ENCODE peak calls at places on chromosomes 4 and X, in seven cellular contexts. O is fibroblast of mammary gland; D is AG04449; I is PC-3; E is CD4-positive, alpha-beta T cell; Y is progenitor cell of endocrine pancreas; U is tibial nerve. S is an unnamed sample.

GRCh38 chrX:153551135-153551534 is 33.7 kb downstream of the ATP2B3 start:
- DNase-seq in O (peak), E (no peak), I (no peak), U (no peak), Y (no peak), D (no peak), S (no peak)

GRCh38 chr4:68278045-68278444 is 32.6 kb upstream of the TMPRSS11B start:
- DNase-seq in U (no peak), Y (no peak), I (peak), E (no peak), D (no peak), O (no peak), S (no peak)

GRCh38 chr4:7928711-7929505 is 10.8 kb downstream of the AFAP1 start:
- DNase-seq in E (no peak), D (no peak), Y (no peak), I (no peak), O (peak), U (no peak), S (peak)

GRCh38 chrX:153649915-153650782 is 3.1 kb downstream of the DUSP9 start:
- DNase-seq in I (no peak), U (no peak), D (no peak), E (no peak), Y (no peak), O (no peak), S (peak)

GRCh38 chrX:19990225-19990518 is 689 bp downstream of the BCLAF3 start:
- DNase-seq in E (no peak), U (no peak), I (peak), O (no peak), D (no peak), Y (no peak), S (no peak)

GRCh38 chrX:39653656-39654055 is 444.1 kb downstream of the BCOR start:
- DNase-seq in I (no peak), U (no peak), E (no peak), O (no peak), Y (no peak), D (no peak), S (no peak)

GRCh38 chrX:155857561-155857960 is 23.6 kb upstream of the VAMP7 start:
- DNase-seq in O (peak), U (no peak), E (no peak), Y (no peak), D (no peak), I (peak), S (no peak)

GRCh38 chr4:60315586-60315985 is 884.5 kb upstream of the ADGRL3 start:
- DNase-seq in I (no peak), D (no peak), E (no peak), O (no peak), Y (no peak), U (no peak), S (no peak)

GRCh38 chr4:139025841-139026240 is 10.3 kb downstream of the NOCT start:
- DNase-seq in U (no peak), Y (no peak), E (no peak), O (no peak), D (no peak), I (peak), S (no peak)

GRCh38 chr4:41339812-41340809 is 83.4 kb downstream of the UCHL1 start:
- DNase-seq in Y (no peak), D (no peak), U (no peak), O (peak), I (peak), E (no peak), S (no peak)

GRCh38 chr4:75727073-75727472 is 2.7 kb downstream of the USO1 start:
- DNase-seq in E (no peak), U (no peak), O (no peak), I (no peak), Y (no peak), D (no peak), S (no peak)

GRCh38 chr4:182555997-182556418 is 312.8 kb downstream of the TENM3 start:
- DNase-seq in O (peak), D (peak), U (no peak), I (no peak), Y (no peak), E (no peak), S (no peak)

GRCh38 chr4:96483308-96484030 is 643.6 kb downstream of the PDHA2 start:
- DNase-seq in U (no peak), E (no peak), I (peak), D (no peak), Y (no peak), O (no peak), S (no peak)

GRCh38 chrX:19578956-19579355 is 63.6 kb upstream of the MAP3K15 start:
- DNase-seq in I (no peak), O (no peak), U (no peak), D (no peak), E (no peak), Y (no peak), S (no peak)

GRCh38 chr4:7356667-7357295 is 77.9 kb downstream of the PSAPL1 start:
- DNase-seq in U (no peak), O (no peak), E (no peak), D (no peak), Y (no peak), I (no peak), S (no peak)

GRCh38 chr4:105895324-105895608 is at the start of gene NPNT:
- DNase-seq in E (no peak), O (no peak), D (no peak), U (no peak), Y (peak), I (peak), S (no peak)

GRCh38 chr4:120821986-120822385 is 100.5 kb downstream of the PRDM5 start:
- DNase-seq in I (no peak), Y (no peak), E (no peak), O (no peak), D (no peak), U (no peak), S (no peak)

DNA sequence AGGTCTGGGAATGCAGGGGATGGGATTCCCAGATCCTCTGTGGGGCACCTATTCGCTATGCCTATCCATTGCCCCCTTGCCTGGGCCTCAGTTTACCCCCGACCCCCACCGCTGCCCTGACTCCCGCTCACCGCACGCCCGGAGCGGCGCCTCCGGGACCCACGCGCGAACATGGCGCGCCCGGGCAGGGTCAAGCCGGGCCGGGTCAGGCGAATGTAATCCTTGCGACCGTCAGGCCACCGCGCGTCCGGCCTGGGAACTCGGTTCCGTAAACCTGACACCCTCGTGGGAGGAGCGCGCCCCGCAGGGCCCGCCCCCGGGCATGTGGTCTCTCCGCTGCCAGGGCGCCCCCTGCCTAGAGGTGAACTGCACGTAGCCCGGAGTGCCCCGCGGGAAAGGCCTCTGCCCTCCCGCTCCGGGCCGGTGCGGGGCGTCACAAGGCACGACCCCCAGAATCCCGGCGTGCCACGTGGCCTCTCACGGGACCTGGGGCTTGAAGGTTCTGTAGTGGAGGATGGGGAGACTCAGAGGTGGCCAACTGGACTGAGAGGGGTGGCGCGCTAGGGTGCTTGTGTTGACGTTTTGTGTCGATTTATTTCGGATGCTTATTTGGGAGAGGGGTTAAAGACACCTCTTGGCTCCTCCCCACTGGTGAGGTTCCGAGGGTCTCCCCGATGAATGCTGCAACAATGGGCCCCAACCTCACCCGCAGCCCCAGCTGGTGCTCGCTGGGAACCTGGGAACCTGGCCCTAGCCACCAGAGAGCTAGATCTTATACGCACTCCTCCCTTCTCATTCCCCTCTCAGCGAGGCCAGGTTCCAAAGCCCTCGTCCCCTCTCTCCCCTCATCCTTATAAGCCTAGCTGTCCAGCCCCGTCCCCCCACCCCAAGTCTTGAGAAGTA is at the start of gene PRICKLE3:
- DNase-seq in E (peak), I (peak), Y (peak), U (peak), D (no peak), O (peak), S (peak)
- TF ChIP-seq CTCF in E (peak), I (peak), Y (peak), U (peak), D (peak), O (peak), S (peak)

GRCh38 chr4:24807611-24808010 is 12.2 kb downstream of the SOD3 start:
- DNase-seq in E (no peak), O (no peak), D (no peak), Y (no peak), I (no peak), U (no peak), S (no peak)

GRCh38 chr4:24806206-24806990 is 11.0 kb downstream of the SOD3 start:
- DNase-seq in O (no peak), I (no peak), Y (no peak), E (no peak), D (no peak), U (no peak), S (no peak)

GRCh38 chr4:24805036-24805435 is 9.7 kb downstream of the SOD3 start:
- DNase-seq in I (no peak), Y (no peak), O (no peak), E (no peak), D (no peak), U (no peak), S (no peak)

GRCh38 chr4:24808261-24808660 is 12.9 kb downstream of the SOD3 start:
- DNase-seq in I (no peak), O (no peak), D (no peak), Y (no peak), U (no peak), E (no peak), S (no peak)

GRCh38 chr4:24805566-24805965 is 10.2 kb downstream of the SOD3 start:
- DNase-seq in E (no peak), O (no peak), U (no peak), I (no peak), Y (no peak), D (no peak), S (no peak)
- TF ChIP-seq CTCF in E (no peak), O (no peak), U (no peak), I (no peak), Y (no peak), D (no peak), S (no peak)

GRCh38 chrX:45868425-45868824 is 667.7 kb upstream of the DIPK2B start:
- DNase-seq in E (no peak), Y (no peak), D (no peak), O (no peak), I (no peak), U (no peak), S (no peak)

GRCh38 chrX:45872480-45872879 is 671.8 kb upstream of the DIPK2B start:
- DNase-seq in I (no peak), E (no peak), D (no peak), U (no peak), O (no peak), Y (no peak), S (no peak)
- TF ChIP-seq CTCF in I (no peak), E (no peak), D (no peak), U (no peak), O (no peak), Y (no peak), S (no peak)

GRCh38 chr4:70511365-70511764 is 7.0 kb upstream of the AMTN start:
- DNase-seq in E (no peak), Y (no peak), D (no peak), O (no peak), U (no peak), I (peak), S (no peak)
- TF ChIP-seq CTCF in E (no peak), Y (no peak), D (no peak), O (no peak), U (no peak), I (no peak), S (no peak)

GRCh38 chrX:15815779-15816452 is 25.6 kb downstream of the ZRSR2 start:
- DNase-seq in O (peak), D (no peak), Y (no peak), U (no peak), I (peak), E (no peak), S (no peak)
- TF ChIP-seq CTCF in O (peak), D (peak), Y (peak), U (no peak), I (peak), E (peak), S (no peak)

GRCh38 chrX:26442340-26442739 is 226.4 kb downstream of the MAGEB5 start:
- DNase-seq in E (no peak), Y (no peak), D (peak), O (peak), U (peak), I (peak), S (no peak)
- TF ChIP-seq CTCF in E (no peak), Y (peak), D (peak), O (peak), U (peak), I (no peak), S (no peak)

GRCh38 chr4:4852591-4853362 is 6.7 kb upstream of the MSX1 start:
- DNase-seq in U (no peak), D (peak), O (peak), E (no peak), I (no peak), Y (no peak), S (peak)
- TF ChIP-seq CTCF in U (no peak), D (peak), O (peak), E (no peak), I (no peak), Y (peak), S (no peak)

GRCh38 chr4:88054909-88055308 is 47.5 kb downstream of the PKD2 start:
- DNase-seq in E (no peak), D (no peak), I (peak), U (peak), Y (no peak), O (peak), S (no peak)
- TF ChIP-seq CTCF in E (no peak), D (peak), I (peak), U (no peak), Y (peak), O (peak), S (no peak)

GRCh38 chr4:147526272-147526654 is 45.4 kb downstream of the EDNRA start:
- DNase-seq in U (no peak), O (no peak), E (no peak), D (no peak), Y (no peak), I (peak), S (no peak)
- TF ChIP-seq CTCF in U (no peak), O (no peak), E (no peak), D (no peak), Y (no peak), I (peak), S (no peak)

S was measured in sigmoid colon.